ENCODE peak calls at places on chromosomes 7 and 10, in seven cellular contexts. One of them, this sample, is unnamed.

GRCh38 chr10:79046991-79047874 is 21.5 kb upstream of the ZMIZ1 start:
- DNase-seq in cardiac muscle cell: no peak
- DNase-seq in SJSA1: no peak
- DNase-seq in spleen: peak; percentile 76
- DNase-seq in aorta: peak; percentile 64
- DNase-seq in Caco-2: no peak
- DNase-seq in neuronal stem cell: no peak
- DNase-seq in this sample: no peak

GRCh38 chr10:92264249-92264648 is 26.6 kb downstream of the CPEB3 start:
- DNase-seq in Caco-2: no peak
- DNase-seq in neuronal stem cell: no peak
- DNase-seq in aorta: no peak
- DNase-seq in spleen: no peak
- DNase-seq in SJSA1: no peak
- DNase-seq in cardiac muscle cell: no peak
- DNase-seq in this sample: no peak

GRCh38 chr7:106041140-106041717 is 70.9 kb downstream of the SYPL1 start:
- DNase-seq in SJSA1: peak; percentile 35
- DNase-seq in spleen: no peak
- DNase-seq in aorta: no peak
- DNase-seq in Caco-2: peak; percentile 61
- DNase-seq in neuronal stem cell: peak; percentile 59
- DNase-seq in cardiac muscle cell: no peak
- DNase-seq in this sample: no peak

GRCh38 chr10:74681917-74682627 is 144.3 kb upstream of the KAT6B start:
- DNase-seq in cardiac muscle cell: peak; percentile 40
- DNase-seq in spleen: no peak
- DNase-seq in SJSA1: no peak
- DNase-seq in neuronal stem cell: no peak
- DNase-seq in aorta: no peak
- DNase-seq in Caco-2: no peak
- DNase-seq in this sample: no peak

GRCh38 chr7:122261442-122261841 is 43.1 kb downstream of the FEZF1 start:
- DNase-seq in Caco-2: no peak
- DNase-seq in SJSA1: no peak
- DNase-seq in cardiac muscle cell: no peak
- DNase-seq in aorta: no peak
- DNase-seq in spleen: no peak
- DNase-seq in neuronal stem cell: no peak
- DNase-seq in this sample: no peak

GRCh38 chr7:380724-381210 is 90.8 kb downstream of the FOXL3 start:
- DNase-seq in Caco-2: no peak
- DNase-seq in cardiac muscle cell: no peak
- DNase-seq in aorta: peak; percentile 41
- DNase-seq in spleen: peak; percentile 55
- DNase-seq in neuronal stem cell: no peak
- DNase-seq in SJSA1: no peak
- DNase-seq in this sample: no peak

GRCh38 chr7:466465-467191 is 53.0 kb downstream of the PDGFA start:
- DNase-seq in Caco-2: no peak
- DNase-seq in neuronal stem cell: no peak
- DNase-seq in aorta: no peak
- DNase-seq in SJSA1: no peak
- DNase-seq in spleen: peak; percentile 17
- DNase-seq in cardiac muscle cell: no peak
- DNase-seq in this sample: no peak

GRCh38 chr7:20793258-20793657 is 6.6 kb upstream of the SP8 start:
- DNase-seq in neuronal stem cell: peak; percentile 94
- DNase-seq in Caco-2: no peak
- DNase-seq in spleen: no peak
- DNase-seq in aorta: no peak
- DNase-seq in SJSA1: no peak
- DNase-seq in cardiac muscle cell: no peak
- DNase-seq in this sample: no peak

GRCh38 chr10:14801693-14802092 is 27.0 kb upstream of the FAM107B start:
- DNase-seq in spleen: no peak
- DNase-seq in aorta: no peak
- DNase-seq in SJSA1: no peak
- DNase-seq in Caco-2: peak; percentile 59
- DNase-seq in cardiac muscle cell: peak; percentile 20
- DNase-seq in neuronal stem cell: no peak
- DNase-seq in this sample: no peak

GRCh38 chr10:14072541-14072940 is 258.2 kb downstream of the FRMD4A start:
- DNase-seq in aorta: no peak
- DNase-seq in spleen: no peak
- DNase-seq in cardiac muscle cell: no peak
- DNase-seq in SJSA1: no peak
- DNase-seq in Caco-2: no peak
- DNase-seq in neuronal stem cell: no peak
- DNase-seq in this sample: no peak

GRCh38 chr7:33862946-33863814 is 42.2 kb upstream of the BMPER start:
- DNase-seq in SJSA1: no peak
- DNase-seq in cardiac muscle cell: peak; percentile 59
- DNase-seq in spleen: no peak
- DNase-seq in neuronal stem cell: no peak
- DNase-seq in Caco-2: no peak
- DNase-seq in aorta: peak; percentile 55
- DNase-seq in this sample: no peak

GRCh38 chr10:103575416-103576075 is 82.0 kb downstream of the NEURL1 start:
- DNase-seq in spleen: no peak
- DNase-seq in Caco-2: no peak
- DNase-seq in SJSA1: no peak
- DNase-seq in neuronal stem cell: no peak
- DNase-seq in cardiac muscle cell: no peak
- DNase-seq in aorta: no peak
- DNase-seq in this sample: no peak

GRCh38 chr10:119090968-119091367 is 10.4 kb upstream of the EIF3A start:
- DNase-seq in neuronal stem cell: no peak
- DNase-seq in aorta: no peak
- DNase-seq in Caco-2: no peak
- DNase-seq in cardiac muscle cell: peak; percentile 22
- DNase-seq in spleen: no peak
- DNase-seq in SJSA1: peak; percentile 71
- DNase-seq in this sample: no peak

GRCh38 chr7:132742152-132742551 is 165.9 kb upstream of the PLXNA4 start:
- DNase-seq in spleen: no peak
- DNase-seq in Caco-2: no peak
- DNase-seq in cardiac muscle cell: peak; percentile 97
- DNase-seq in SJSA1: no peak
- DNase-seq in neuronal stem cell: no peak
- DNase-seq in aorta: no peak
- DNase-seq in this sample: no peak

GRCh38 chr10:78502208-78502943 is 468.7 kb downstream of the RPS24 start:
- DNase-seq in neuronal stem cell: no peak
- DNase-seq in SJSA1: peak; percentile 79
- DNase-seq in spleen: no peak
- DNase-seq in Caco-2: no peak
- DNase-seq in cardiac muscle cell: peak; percentile 53
- DNase-seq in aorta: no peak
- DNase-seq in this sample: no peak

GRCh38 chr10:48634198-48634983 is 29.5 kb upstream of the ARHGAP22 start:
- DNase-seq in Caco-2: no peak
- DNase-seq in neuronal stem cell: no peak
- DNase-seq in spleen: peak; percentile 88
- DNase-seq in cardiac muscle cell: peak; percentile 96
- DNase-seq in SJSA1: no peak
- DNase-seq in aorta: peak; percentile 91
- DNase-seq in this sample: peak; percentile 19

GRCh38 chr7:108459922-108460551 is 3.8 kb upstream of the NRCAM start:
- DNase-seq in neuronal stem cell: no peak
- DNase-seq in cardiac muscle cell: peak; percentile 55
- DNase-seq in aorta: no peak
- DNase-seq in SJSA1: peak; percentile 4
- DNase-seq in Caco-2: peak; percentile 68
- DNase-seq in spleen: no peak
- DNase-seq in this sample: no peak

GRCh38 chr7:46759711-46760480 is 822.0 kb downstream of the TNS3 start:
- DNase-seq in spleen: no peak
- DNase-seq in SJSA1: no peak
- DNase-seq in neuronal stem cell: no peak
- DNase-seq in aorta: no peak
- DNase-seq in cardiac muscle cell: peak; percentile 62
- DNase-seq in Caco-2: no peak
- DNase-seq in this sample: no peak

GRCh38 chr7:141619745-141620144 is 68.5 kb downstream of the AGK start:
- DNase-seq in Caco-2: no peak
- DNase-seq in SJSA1: no peak
- DNase-seq in neuronal stem cell: no peak
- DNase-seq in aorta: no peak
- DNase-seq in spleen: no peak
- DNase-seq in cardiac muscle cell: no peak
- DNase-seq in this sample: no peak

GRCh38 chr7:107201795-107202450 is 33.1 kb downstream of the HBP1 start:
- DNase-seq in SJSA1: no peak
- DNase-seq in cardiac muscle cell: peak; percentile 30
- DNase-seq in Caco-2: peak; percentile 53
- DNase-seq in aorta: no peak
- DNase-seq in neuronal stem cell: peak; percentile 8
- DNase-seq in spleen: no peak
- DNase-seq in this sample: no peak
- H3K36me3 ChIP-seq in SJSA1: peaks cover 44% of the 10 kb centered on the region
- H3K36me3 ChIP-seq in cardiac muscle cell: peaks cover 39% of the 10 kb centered on the region
- H3K36me3 ChIP-seq in Caco-2: peaks cover 2% of the 10 kb centered on the region
- H3K36me3 ChIP-seq in aorta: peaks cover 8% of the 10 kb centered on the region
- H3K36me3 ChIP-seq in neuronal stem cell: peaks cover 8% of the 10 kb centered on the region
- H3K36me3 ChIP-seq in spleen: peaks cover 100% of the 10 kb centered on the region
- H3K36me3 ChIP-seq in this sample: no peaks in the 10 kb centered on the region

GRCh38 chr10:42593284-42593683 is 45.1 kb downstream of the ZNF33B start:
- DNase-seq in neuronal stem cell: no peak
- DNase-seq in cardiac muscle cell: no peak
- DNase-seq in SJSA1: no peak
- DNase-seq in spleen: no peak
- DNase-seq in aorta: no peak
- DNase-seq in Caco-2: no peak
- DNase-seq in this sample: no peak
- H3K36me3 ChIP-seq in neuronal stem cell: peaks cover 17% of the 10 kb centered on the region
- H3K36me3 ChIP-seq in cardiac muscle cell: peaks cover 26% of the 10 kb centered on the region
- H3K36me3 ChIP-seq in SJSA1: peaks cover 7% of the 10 kb centered on the region
- H3K36me3 ChIP-seq in spleen: peaks cover 95% of the 10 kb centered on the region
- H3K36me3 ChIP-seq in aorta: peaks cover 10% of the 10 kb centered on the region
- H3K36me3 ChIP-seq in Caco-2: peaks cover 7% of the 10 kb centered on the region
- H3K36me3 ChIP-seq in this sample: peaks cover 98% of the 10 kb centered on the region

DNA sequence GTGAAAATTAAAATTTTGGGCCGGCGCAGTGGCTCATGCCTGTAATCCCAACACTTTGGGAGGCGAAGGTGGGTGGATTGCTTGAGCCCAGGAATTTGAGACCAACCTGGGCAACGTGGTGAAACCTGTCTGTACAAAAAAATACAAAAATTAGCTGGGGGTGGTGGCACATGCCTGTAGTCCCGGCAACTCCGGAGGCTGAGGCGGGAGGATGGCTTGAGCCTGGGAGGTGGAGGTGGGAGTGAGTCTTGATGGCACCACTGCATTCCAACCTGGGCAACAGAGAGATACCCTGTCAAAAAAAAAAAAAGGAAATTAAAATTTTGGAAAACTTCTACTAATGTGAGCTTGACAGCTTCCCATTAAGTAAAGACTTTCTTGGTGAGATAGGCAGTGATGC is 3.1 kb downstream of the SRRT start:
- DNase-seq in aorta: no peak
- DNase-seq in Caco-2: no peak
- DNase-seq in neuronal stem cell: no peak
- DNase-seq in SJSA1: no peak
- DNase-seq in cardiac muscle cell: no peak
- DNase-seq in spleen: no peak
- DNase-seq in this sample: no peak
- H3K36me3 ChIP-seq in aorta: no peaks in the 10 kb centered on the region
- H3K36me3 ChIP-seq in Caco-2: peaks cover 3% of the 10 kb centered on the region
- H3K36me3 ChIP-seq in neuronal stem cell: peaks cover 36% of the 10 kb centered on the region
- H3K36me3 ChIP-seq in SJSA1: peaks cover 92% of the 10 kb centered on the region
- H3K36me3 ChIP-seq in cardiac muscle cell: peaks cover 31% of the 10 kb centered on the region
- H3K36me3 ChIP-seq in spleen: peaks cover 74% of the 10 kb centered on the region
- H3K36me3 ChIP-seq in this sample: peaks cover 78% of the 10 kb centered on the region

DNA sequence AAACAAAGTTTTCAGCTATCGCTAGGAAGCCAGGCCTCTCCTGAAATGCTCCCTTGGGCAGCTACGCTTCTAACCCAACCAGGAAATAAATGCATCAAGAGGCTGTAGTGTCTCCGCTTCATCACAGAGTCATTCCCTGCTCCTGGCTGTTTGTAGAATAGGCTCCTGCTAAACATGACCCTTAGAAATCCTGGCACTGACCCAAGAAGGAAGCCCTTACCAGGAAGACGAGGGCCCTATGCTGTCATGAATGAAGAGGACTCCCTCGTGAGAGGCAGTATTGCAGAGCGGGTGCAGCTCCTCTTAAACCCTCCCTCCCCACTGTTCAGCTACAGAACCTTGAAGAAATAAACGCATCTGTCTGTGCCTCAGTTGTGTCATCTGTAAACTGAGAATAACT is 48.3 kb downstream of the NOD1 start:
- DNase-seq in Caco-2: no peak
- DNase-seq in spleen: no peak
- DNase-seq in neuronal stem cell: no peak
- DNase-seq in cardiac muscle cell: peak; percentile 11
- DNase-seq in aorta: no peak
- DNase-seq in SJSA1: no peak
- DNase-seq in this sample: no peak
- H3K36me3 ChIP-seq in Caco-2: no peaks in the 10 kb centered on the region
- H3K36me3 ChIP-seq in spleen: peaks cover 96% of the 10 kb centered on the region
- H3K36me3 ChIP-seq in neuronal stem cell: no peaks in the 10 kb centered on the region
- H3K36me3 ChIP-seq in cardiac muscle cell: peaks cover 17% of the 10 kb centered on the region
- H3K36me3 ChIP-seq in aorta: peaks cover under 1% of the 10 kb centered on the region
- H3K36me3 ChIP-seq in SJSA1: peaks cover 28% of the 10 kb centered on the region
- H3K36me3 ChIP-seq in this sample: no peaks in the 10 kb centered on the region

DNA sequence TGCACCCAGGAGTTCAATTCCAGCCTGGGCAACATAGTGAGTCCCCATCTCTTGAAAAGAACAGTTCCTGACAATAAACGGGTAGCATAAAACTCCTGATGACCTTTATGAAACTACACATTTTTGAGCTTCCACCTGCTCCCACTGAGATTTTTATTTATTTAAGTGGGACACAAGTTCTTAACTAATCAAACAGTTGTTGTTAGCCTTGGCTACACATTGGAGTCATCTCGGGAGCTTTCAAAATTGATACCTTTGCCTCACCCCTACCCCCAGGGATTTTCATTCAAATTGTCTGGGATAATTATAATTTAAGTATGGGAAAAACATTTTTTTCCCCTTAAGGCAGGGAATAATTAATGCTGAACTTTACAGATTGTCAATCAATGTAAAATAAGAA is 39.3 kb downstream of the MALSU1 start:
- DNase-seq in spleen: no peak
- DNase-seq in Caco-2: no peak
- DNase-seq in neuronal stem cell: no peak
- DNase-seq in aorta: no peak
- DNase-seq in SJSA1: no peak
- DNase-seq in cardiac muscle cell: no peak
- DNase-seq in this sample: no peak
- H3K36me3 ChIP-seq in spleen: no peaks in the 10 kb centered on the region
- H3K36me3 ChIP-seq in Caco-2: peaks cover 7% of the 10 kb centered on the region
- H3K36me3 ChIP-seq in neuronal stem cell: peaks cover 34% of the 10 kb centered on the region
- H3K36me3 ChIP-seq in aorta: no peaks in the 10 kb centered on the region
- H3K36me3 ChIP-seq in SJSA1: peaks cover 89% of the 10 kb centered on the region
- H3K36me3 ChIP-seq in cardiac muscle cell: peaks cover 59% of the 10 kb centered on the region
- H3K36me3 ChIP-seq in this sample: no peaks in the 10 kb centered on the region

GRCh38 chr7:130867581-130868136 is 133.7 kb upstream of the KLF14 start:
- DNase-seq in Caco-2: no peak
- DNase-seq in aorta: no peak
- DNase-seq in cardiac muscle cell: no peak
- DNase-seq in spleen: no peak
- DNase-seq in neuronal stem cell: no peak
- DNase-seq in SJSA1: no peak
- DNase-seq in this sample: no peak
- H3K36me3 ChIP-seq in Caco-2: no peaks in the 10 kb centered on the region
- H3K36me3 ChIP-seq in aorta: peaks cover 7% of the 10 kb centered on the region
- H3K36me3 ChIP-seq in cardiac muscle cell: no peaks in the 10 kb centered on the region
- H3K36me3 ChIP-seq in spleen: peaks cover 92% of the 10 kb centered on the region
- H3K36me3 ChIP-seq in neuronal stem cell: no peaks in the 10 kb centered on the region
- H3K36me3 ChIP-seq in SJSA1: peaks cover 63% of the 10 kb centered on the region
- H3K36me3 ChIP-seq in this sample: peaks cover 84% of the 10 kb centered on the region

GRCh38 chr7:8668627-8669500 is 235.5 kb downstream of the NXPH1 start:
- DNase-seq in spleen: no peak
- DNase-seq in neuronal stem cell: no peak
- DNase-seq in Caco-2: no peak
- DNase-seq in aorta: peak; percentile 22
- DNase-seq in cardiac muscle cell: no peak
- DNase-seq in SJSA1: no peak
- DNase-seq in this sample: no peak
- H3K36me3 ChIP-seq in spleen: no peaks in the 10 kb centered on the region
- H3K36me3 ChIP-seq in neuronal stem cell: no peaks in the 10 kb centered on the region
- H3K36me3 ChIP-seq in Caco-2: no peaks in the 10 kb centered on the region
- H3K36me3 ChIP-seq in aorta: no peaks in the 10 kb centered on the region
- H3K36me3 ChIP-seq in cardiac muscle cell: no peaks in the 10 kb centered on the region
- H3K36me3 ChIP-seq in SJSA1: no peaks in the 10 kb centered on the region
- H3K36me3 ChIP-seq in this sample: no peaks in the 10 kb centered on the region